ENCODE peak calls at places on chromosomes 13 and 19, in nine cellular contexts. One of them, this sample, is unnamed.

GRCh38 chr13:58953638-58954037 is 1210.1 kb downstream of the DIAPH3 start:
- DNase-seq in memory B cell: no peak
- DNase-seq in fibroblast of mammary gland: no peak
- DNase-seq in AG09319: no peak
- DNase-seq in AG04449: no peak
- DNase-seq in heart right ventricle: no peak
- DNase-seq in stimulated activated CD8-positive, alpha-beta memory T cell treated with anti-CD3 and anti-CD28 coated beads, Interleukin-15, amount 100 ng/mL, for 24 hours: no peak
- DNase-seq in stimulated activated CD4-positive, alpha-beta T cell treated with anti-CD3 and anti-CD28 coated beads, Interleukin-15, amount 100 ng/mL, for 1 hour: no peak
- DNase-seq in lower lobe of right lung: no peak
- DNase-seq in this sample: no peak

GRCh38 chr13:34076943-34077703 is 259.2 kb downstream of the RFC3 start:
- DNase-seq in memory B cell: no peak
- DNase-seq in fibroblast of mammary gland: peak; percentile 39
- DNase-seq in AG09319: peak; percentile 28
- DNase-seq in AG04449: peak; percentile 12
- DNase-seq in heart right ventricle: no peak
- DNase-seq in stimulated activated CD8-positive, alpha-beta memory T cell treated with anti-CD3 and anti-CD28 coated beads, Interleukin-15, amount 100 ng/mL, for 24 hours: no peak
- DNase-seq in stimulated activated CD4-positive, alpha-beta T cell treated with anti-CD3 and anti-CD28 coated beads, Interleukin-15, amount 100 ng/mL, for 1 hour: no peak
- DNase-seq in lower lobe of right lung: no peak
- DNase-seq in this sample: peak; percentile 88

GRCh38 chr19:16191216-16191908 is 6.2 kb downstream of the FAM32A start:
- DNase-seq in memory B cell: no peak
- DNase-seq in fibroblast of mammary gland: no peak
- DNase-seq in AG09319: no peak
- DNase-seq in AG04449: no peak
- DNase-seq in heart right ventricle: no peak
- DNase-seq in stimulated activated CD8-positive, alpha-beta memory T cell treated with anti-CD3 and anti-CD28 coated beads, Interleukin-15, amount 100 ng/mL, for 24 hours: no peak
- DNase-seq in stimulated activated CD4-positive, alpha-beta T cell treated with anti-CD3 and anti-CD28 coated beads, Interleukin-15, amount 100 ng/mL, for 1 hour: no peak
- DNase-seq in lower lobe of right lung: no peak
- DNase-seq in this sample: no peak

GRCh38 chr13:52348983-52349780 is 56.8 kb downstream of the THSD1 start:
- DNase-seq in memory B cell: no peak
- DNase-seq in fibroblast of mammary gland: peak; percentile 92
- DNase-seq in AG09319: no peak
- DNase-seq in AG04449: no peak
- DNase-seq in heart right ventricle: no peak
- DNase-seq in stimulated activated CD8-positive, alpha-beta memory T cell treated with anti-CD3 and anti-CD28 coated beads, Interleukin-15, amount 100 ng/mL, for 24 hours: no peak
- DNase-seq in stimulated activated CD4-positive, alpha-beta T cell treated with anti-CD3 and anti-CD28 coated beads, Interleukin-15, amount 100 ng/mL, for 1 hour: no peak
- DNase-seq in lower lobe of right lung: no peak
- DNase-seq in this sample: no peak

GRCh38 chr19:30223866-30224688 is 148.1 kb upstream of the ZNF536 start:
- DNase-seq in memory B cell: no peak
- DNase-seq in fibroblast of mammary gland: no peak
- DNase-seq in AG09319: no peak
- DNase-seq in AG04449: no peak
- DNase-seq in heart right ventricle: no peak
- DNase-seq in stimulated activated CD8-positive, alpha-beta memory T cell treated with anti-CD3 and anti-CD28 coated beads, Interleukin-15, amount 100 ng/mL, for 24 hours: no peak
- DNase-seq in stimulated activated CD4-positive, alpha-beta T cell treated with anti-CD3 and anti-CD28 coated beads, Interleukin-15, amount 100 ng/mL, for 1 hour: no peak
- DNase-seq in lower lobe of right lung: no peak
- DNase-seq in this sample: no peak

GRCh38 chr19:54535601-54536000 is 33.0 kb downstream of the LAIR2 start:
- DNase-seq in memory B cell: no peak
- DNase-seq in fibroblast of mammary gland: no peak
- DNase-seq in AG09319: no peak
- DNase-seq in AG04449: no peak
- DNase-seq in heart right ventricle: no peak
- DNase-seq in stimulated activated CD8-positive, alpha-beta memory T cell treated with anti-CD3 and anti-CD28 coated beads, Interleukin-15, amount 100 ng/mL, for 24 hours: no peak
- DNase-seq in stimulated activated CD4-positive, alpha-beta T cell treated with anti-CD3 and anti-CD28 coated beads, Interleukin-15, amount 100 ng/mL, for 1 hour: no peak
- DNase-seq in lower lobe of right lung: no peak
- DNase-seq in this sample: no peak

GRCh38 chr19:30421571-30421970 is 49.4 kb downstream of the ZNF536 start:
- DNase-seq in memory B cell: no peak
- DNase-seq in fibroblast of mammary gland: no peak
- DNase-seq in AG09319: no peak
- DNase-seq in AG04449: no peak
- DNase-seq in heart right ventricle: no peak
- DNase-seq in stimulated activated CD8-positive, alpha-beta memory T cell treated with anti-CD3 and anti-CD28 coated beads, Interleukin-15, amount 100 ng/mL, for 24 hours: no peak
- DNase-seq in stimulated activated CD4-positive, alpha-beta T cell treated with anti-CD3 and anti-CD28 coated beads, Interleukin-15, amount 100 ng/mL, for 1 hour: no peak
- DNase-seq in lower lobe of right lung: no peak
- DNase-seq in this sample: no peak

GRCh38 chr13:88932950-88933349 is 1261.8 kb downstream of the SLITRK5 start:
- DNase-seq in memory B cell: no peak
- DNase-seq in fibroblast of mammary gland: no peak
- DNase-seq in AG09319: no peak
- DNase-seq in AG04449: no peak
- DNase-seq in heart right ventricle: no peak
- DNase-seq in stimulated activated CD8-positive, alpha-beta memory T cell treated with anti-CD3 and anti-CD28 coated beads, Interleukin-15, amount 100 ng/mL, for 24 hours: no peak
- DNase-seq in stimulated activated CD4-positive, alpha-beta T cell treated with anti-CD3 and anti-CD28 coated beads, Interleukin-15, amount 100 ng/mL, for 1 hour: no peak
- DNase-seq in lower lobe of right lung: no peak
- DNase-seq in this sample: no peak

GRCh38 chr19:1382250-1382649 is 1.5 kb upstream of the NDUFS7 start:
- DNase-seq in memory B cell: no peak
- DNase-seq in fibroblast of mammary gland: no peak
- DNase-seq in AG09319: no peak
- DNase-seq in AG04449: no peak
- DNase-seq in heart right ventricle: no peak
- DNase-seq in stimulated activated CD8-positive, alpha-beta memory T cell treated with anti-CD3 and anti-CD28 coated beads, Interleukin-15, amount 100 ng/mL, for 24 hours: no peak
- DNase-seq in stimulated activated CD4-positive, alpha-beta T cell treated with anti-CD3 and anti-CD28 coated beads, Interleukin-15, amount 100 ng/mL, for 1 hour: no peak
- DNase-seq in lower lobe of right lung: no peak
- DNase-seq in this sample: no peak

GRCh38 chr13:95281258-95281602 is 20.0 kb downstream of the ABCC4 start:
- DNase-seq in memory B cell: no peak
- DNase-seq in fibroblast of mammary gland: no peak
- DNase-seq in AG09319: no peak
- DNase-seq in AG04449: no peak
- DNase-seq in heart right ventricle: no peak
- DNase-seq in stimulated activated CD8-positive, alpha-beta memory T cell treated with anti-CD3 and anti-CD28 coated beads, Interleukin-15, amount 100 ng/mL, for 24 hours: no peak
- DNase-seq in stimulated activated CD4-positive, alpha-beta T cell treated with anti-CD3 and anti-CD28 coated beads, Interleukin-15, amount 100 ng/mL, for 1 hour: no peak
- DNase-seq in lower lobe of right lung: no peak
- DNase-seq in this sample: peak; percentile 42

GRCh38 chr19:41882568-41883462 is at the start of gene ARHGEF1:
- DNase-seq in memory B cell: peak; percentile 50
- DNase-seq in fibroblast of mammary gland: no peak
- DNase-seq in AG09319: no peak
- DNase-seq in AG04449: no peak
- DNase-seq in heart right ventricle: peak; percentile 74
- DNase-seq in stimulated activated CD8-positive, alpha-beta memory T cell treated with anti-CD3 and anti-CD28 coated beads, Interleukin-15, amount 100 ng/mL, for 24 hours: no peak
- DNase-seq in stimulated activated CD4-positive, alpha-beta T cell treated with anti-CD3 and anti-CD28 coated beads, Interleukin-15, amount 100 ng/mL, for 1 hour: peak; percentile 26
- DNase-seq in lower lobe of right lung: peak; percentile 83
- DNase-seq in this sample: peak; percentile 37

GRCh38 chr13:43783820-43784219 is 3.0 kb downstream of the ENOX1 start:
- DNase-seq in memory B cell: no peak
- DNase-seq in fibroblast of mammary gland: peak; percentile 75
- DNase-seq in AG09319: no peak
- DNase-seq in AG04449: no peak
- DNase-seq in heart right ventricle: peak; percentile 12
- DNase-seq in stimulated activated CD8-positive, alpha-beta memory T cell treated with anti-CD3 and anti-CD28 coated beads, Interleukin-15, amount 100 ng/mL, for 24 hours: no peak
- DNase-seq in stimulated activated CD4-positive, alpha-beta T cell treated with anti-CD3 and anti-CD28 coated beads, Interleukin-15, amount 100 ng/mL, for 1 hour: no peak
- DNase-seq in lower lobe of right lung: no peak
- DNase-seq in this sample: peak; percentile 70